ENCODE peak calls at places on chromosome 7, in ten cellular contexts. One of them, this sample, is unnamed.

GRCh38 chr7:124701955-124702354 is 63.6 kb downstream of the GPR37 start:
- DNase-seq in D341Med: no peak
- DNase-seq in NCI-H2171 treated with DMSO at 0.1 percent for 48 hours: no peak
- DNase-seq in cardiac fibroblast: no peak
- DNase-seq in activated T-cell treated with anti-CD3 and anti-CD28 coated beads for 4 hours: no peak
- DNase-seq in RPMI7951: peak
- DNase-seq in stimulated activated CD4-positive, alpha-beta T cell treated with anti-CD3 and anti-CD28 coated beads, Interleukin-4, amount 100 ng/mL, for 48 hours: no peak
- DNase-seq in T47D: no peak
- DNase-seq in HCT116: no peak
- DNase-seq in fibroblast of mammary gland: no peak
- DNase-seq in this sample: no peak

GRCh38 chr7:73369009-73369408 is 41.0 kb downstream of the FKBP6 start:
- DNase-seq in stimulated activated CD4-positive, alpha-beta T cell treated with anti-CD3 and anti-CD28 coated beads, Interleukin-4, amount 100 ng/mL, for 48 hours: no peak
- DNase-seq in HCT116: no peak
- DNase-seq in D341Med: no peak
- DNase-seq in T47D: no peak
- DNase-seq in NCI-H2171 treated with DMSO at 0.1 percent for 48 hours: no peak
- DNase-seq in activated T-cell treated with anti-CD3 and anti-CD28 coated beads for 4 hours: no peak
- DNase-seq in RPMI7951: no peak
- DNase-seq in fibroblast of mammary gland: no peak
- DNase-seq in cardiac fibroblast: no peak
- DNase-seq in this sample: no peak

GRCh38 chr7:47743898-47744612 is 162.1 kb upstream of the TNS3 start:
- DNase-seq in T47D: no peak
- DNase-seq in NCI-H2171 treated with DMSO at 0.1 percent for 48 hours: peak
- DNase-seq in stimulated activated CD4-positive, alpha-beta T cell treated with anti-CD3 and anti-CD28 coated beads, Interleukin-4, amount 100 ng/mL, for 48 hours: no peak
- DNase-seq in D341Med: no peak
- DNase-seq in cardiac fibroblast: peak
- DNase-seq in HCT116: no peak
- DNase-seq in activated T-cell treated with anti-CD3 and anti-CD28 coated beads for 4 hours: no peak
- DNase-seq in fibroblast of mammary gland: no peak
- DNase-seq in RPMI7951: no peak
- DNase-seq in this sample: no peak

GRCh38 chr7:14720792-14721191 is 181.8 kb downstream of the DGKB start:
- DNase-seq in activated T-cell treated with anti-CD3 and anti-CD28 coated beads for 4 hours: no peak
- DNase-seq in RPMI7951: no peak
- DNase-seq in HCT116: no peak
- DNase-seq in T47D: no peak
- DNase-seq in cardiac fibroblast: no peak
- DNase-seq in NCI-H2171 treated with DMSO at 0.1 percent for 48 hours: no peak
- DNase-seq in fibroblast of mammary gland: peak
- DNase-seq in stimulated activated CD4-positive, alpha-beta T cell treated with anti-CD3 and anti-CD28 coated beads, Interleukin-4, amount 100 ng/mL, for 48 hours: no peak
- DNase-seq in D341Med: no peak
- DNase-seq in this sample: no peak

GRCh38 chr7:106865130-106866115 is at the start of gene PIK3CG:
- DNase-seq in T47D: no peak
- DNase-seq in stimulated activated CD4-positive, alpha-beta T cell treated with anti-CD3 and anti-CD28 coated beads, Interleukin-4, amount 100 ng/mL, for 48 hours: no peak
- DNase-seq in activated T-cell treated with anti-CD3 and anti-CD28 coated beads for 4 hours: no peak
- DNase-seq in HCT116: no peak
- DNase-seq in fibroblast of mammary gland: no peak
- DNase-seq in RPMI7951: peak
- DNase-seq in cardiac fibroblast: no peak
- DNase-seq in NCI-H2171 treated with DMSO at 0.1 percent for 48 hours: no peak
- DNase-seq in D341Med: no peak
- DNase-seq in this sample: peak

GRCh38 chr7:43616977-43617376 is 34.1 kb downstream of the STK17A start:
- DNase-seq in fibroblast of mammary gland: no peak
- DNase-seq in RPMI7951: no peak
- DNase-seq in D341Med: no peak
- DNase-seq in cardiac fibroblast: no peak
- DNase-seq in activated T-cell treated with anti-CD3 and anti-CD28 coated beads for 4 hours: no peak
- DNase-seq in HCT116: no peak
- DNase-seq in stimulated activated CD4-positive, alpha-beta T cell treated with anti-CD3 and anti-CD28 coated beads, Interleukin-4, amount 100 ng/mL, for 48 hours: no peak
- DNase-seq in T47D: no peak
- DNase-seq in NCI-H2171 treated with DMSO at 0.1 percent for 48 hours: no peak
- DNase-seq in this sample: no peak

GRCh38 chr7:6705959-6706665 is 635 bp downstream of the ZNF12 start:
- DNase-seq in NCI-H2171 treated with DMSO at 0.1 percent for 48 hours: no peak
- DNase-seq in fibroblast of mammary gland: peak
- DNase-seq in HCT116: no peak
- DNase-seq in RPMI7951: peak
- DNase-seq in T47D: peak
- DNase-seq in activated T-cell treated with anti-CD3 and anti-CD28 coated beads for 4 hours: peak
- DNase-seq in cardiac fibroblast: peak
- DNase-seq in D341Med: no peak
- DNase-seq in stimulated activated CD4-positive, alpha-beta T cell treated with anti-CD3 and anti-CD28 coated beads, Interleukin-4, amount 100 ng/mL, for 48 hours: peak
- DNase-seq in this sample: no peak

GRCh38 chr7:99665312-99665759 is 14.5 kb downstream of the CYP3A5 start:
- DNase-seq in HCT116: no peak
- DNase-seq in activated T-cell treated with anti-CD3 and anti-CD28 coated beads for 4 hours: no peak
- DNase-seq in RPMI7951: no peak
- DNase-seq in NCI-H2171 treated with DMSO at 0.1 percent for 48 hours: no peak
- DNase-seq in T47D: no peak
- DNase-seq in stimulated activated CD4-positive, alpha-beta T cell treated with anti-CD3 and anti-CD28 coated beads, Interleukin-4, amount 100 ng/mL, for 48 hours: no peak
- DNase-seq in D341Med: no peak
- DNase-seq in fibroblast of mammary gland: no peak
- DNase-seq in cardiac fibroblast: no peak
- DNase-seq in this sample: no peak

GRCh38 chr7:94970085-94970576 is 62.7 kb downstream of the PPP1R9A start:
- DNase-seq in RPMI7951: no peak
- DNase-seq in cardiac fibroblast: no peak
- DNase-seq in HCT116: no peak
- DNase-seq in activated T-cell treated with anti-CD3 and anti-CD28 coated beads for 4 hours: no peak
- DNase-seq in stimulated activated CD4-positive, alpha-beta T cell treated with anti-CD3 and anti-CD28 coated beads, Interleukin-4, amount 100 ng/mL, for 48 hours: no peak
- DNase-seq in D341Med: no peak
- DNase-seq in T47D: no peak
- DNase-seq in NCI-H2171 treated with DMSO at 0.1 percent for 48 hours: no peak
- DNase-seq in fibroblast of mammary gland: no peak
- DNase-seq in this sample: no peak

GRCh38 chr7:30148951-30149459 is 14.2 kb downstream of the MTURN start:
- DNase-seq in stimulated activated CD4-positive, alpha-beta T cell treated with anti-CD3 and anti-CD28 coated beads, Interleukin-4, amount 100 ng/mL, for 48 hours: no peak
- DNase-seq in cardiac fibroblast: no peak
- DNase-seq in HCT116: no peak
- DNase-seq in fibroblast of mammary gland: no peak
- DNase-seq in activated T-cell treated with anti-CD3 and anti-CD28 coated beads for 4 hours: no peak
- DNase-seq in RPMI7951: no peak
- DNase-seq in D341Med: no peak
- DNase-seq in NCI-H2171 treated with DMSO at 0.1 percent for 48 hours: no peak
- DNase-seq in T47D: peak
- DNase-seq in this sample: peak

GRCh38 chr7:134422646-134423045 is 36.3 kb downstream of the AKR1B1 start:
- DNase-seq in HCT116: no peak
- DNase-seq in NCI-H2171 treated with DMSO at 0.1 percent for 48 hours: no peak
- DNase-seq in T47D: no peak
- DNase-seq in activated T-cell treated with anti-CD3 and anti-CD28 coated beads for 4 hours: no peak
- DNase-seq in fibroblast of mammary gland: no peak
- DNase-seq in RPMI7951: no peak
- DNase-seq in D341Med: no peak
- DNase-seq in stimulated activated CD4-positive, alpha-beta T cell treated with anti-CD3 and anti-CD28 coated beads, Interleukin-4, amount 100 ng/mL, for 48 hours: no peak
- DNase-seq in cardiac fibroblast: no peak
- DNase-seq in this sample: no peak

GRCh38 chr7:115005241-115005640 is 83.3 kb downstream of the MDFIC start:
- DNase-seq in T47D: no peak
- DNase-seq in HCT116: no peak
- DNase-seq in stimulated activated CD4-positive, alpha-beta T cell treated with anti-CD3 and anti-CD28 coated beads, Interleukin-4, amount 100 ng/mL, for 48 hours: no peak
- DNase-seq in activated T-cell treated with anti-CD3 and anti-CD28 coated beads for 4 hours: no peak
- DNase-seq in D341Med: no peak
- DNase-seq in RPMI7951: no peak
- DNase-seq in NCI-H2171 treated with DMSO at 0.1 percent for 48 hours: no peak
- DNase-seq in cardiac fibroblast: no peak
- DNase-seq in fibroblast of mammary gland: no peak
- DNase-seq in this sample: no peak

GRCh38 chr7:94348142-94348541 is 46.6 kb upstream of the COL1A2 start:
- DNase-seq in cardiac fibroblast: peak
- DNase-seq in HCT116: no peak
- DNase-seq in NCI-H2171 treated with DMSO at 0.1 percent for 48 hours: no peak
- DNase-seq in D341Med: no peak
- DNase-seq in RPMI7951: peak
- DNase-seq in stimulated activated CD4-positive, alpha-beta T cell treated with anti-CD3 and anti-CD28 coated beads, Interleukin-4, amount 100 ng/mL, for 48 hours: no peak
- DNase-seq in T47D: no peak
- DNase-seq in activated T-cell treated with anti-CD3 and anti-CD28 coated beads for 4 hours: no peak
- DNase-seq in fibroblast of mammary gland: peak
- DNase-seq in this sample: no peak

GRCh38 chr7:28410628-28411578 is 1.4 kb upstream of the CREB5 start:
- DNase-seq in fibroblast of mammary gland: peak
- DNase-seq in RPMI7951: peak
- DNase-seq in NCI-H2171 treated with DMSO at 0.1 percent for 48 hours: no peak
- DNase-seq in stimulated activated CD4-positive, alpha-beta T cell treated with anti-CD3 and anti-CD28 coated beads, Interleukin-4, amount 100 ng/mL, for 48 hours: no peak
- DNase-seq in D341Med: no peak
- DNase-seq in cardiac fibroblast: peak
- DNase-seq in activated T-cell treated with anti-CD3 and anti-CD28 coated beads for 4 hours: no peak
- DNase-seq in HCT116: no peak
- DNase-seq in T47D: no peak
- DNase-seq in this sample: no peak

GRCh38 chr7:117164578-117164977 is 158.3 kb downstream of the WNT2 start:
- DNase-seq in stimulated activated CD4-positive, alpha-beta T cell treated with anti-CD3 and anti-CD28 coated beads, Interleukin-4, amount 100 ng/mL, for 48 hours: no peak
- DNase-seq in HCT116: no peak
- DNase-seq in activated T-cell treated with anti-CD3 and anti-CD28 coated beads for 4 hours: no peak
- DNase-seq in D341Med: no peak
- DNase-seq in NCI-H2171 treated with DMSO at 0.1 percent for 48 hours: no peak
- DNase-seq in cardiac fibroblast: peak
- DNase-seq in fibroblast of mammary gland: peak
- DNase-seq in T47D: no peak
- DNase-seq in RPMI7951: peak
- DNase-seq in this sample: no peak

GRCh38 chr7:116799912-116800311 is 62.5 kb upstream of the CAPZA2 start:
- DNase-seq in stimulated activated CD4-positive, alpha-beta T cell treated with anti-CD3 and anti-CD28 coated beads, Interleukin-4, amount 100 ng/mL, for 48 hours: no peak
- DNase-seq in T47D: no peak
- DNase-seq in D341Med: no peak
- DNase-seq in activated T-cell treated with anti-CD3 and anti-CD28 coated beads for 4 hours: no peak
- DNase-seq in HCT116: no peak
- DNase-seq in RPMI7951: no peak
- DNase-seq in cardiac fibroblast: peak
- DNase-seq in NCI-H2171 treated with DMSO at 0.1 percent for 48 hours: no peak
- DNase-seq in fibroblast of mammary gland: peak
- DNase-seq in this sample: no peak

GRCh38 chr7:13988765-13989137 is 715 bp downstream of the ETV1 start:
- DNase-seq in stimulated activated CD4-positive, alpha-beta T cell treated with anti-CD3 and anti-CD28 coated beads, Interleukin-4, amount 100 ng/mL, for 48 hours: no peak
- DNase-seq in fibroblast of mammary gland: peak
- DNase-seq in D341Med: no peak
- DNase-seq in NCI-H2171 treated with DMSO at 0.1 percent for 48 hours: no peak
- DNase-seq in RPMI7951: peak
- DNase-seq in HCT116: no peak
- DNase-seq in activated T-cell treated with anti-CD3 and anti-CD28 coated beads for 4 hours: no peak
- DNase-seq in cardiac fibroblast: peak
- DNase-seq in T47D: no peak
- DNase-seq in this sample: no peak

GRCh38 chr7:80218723-80219122 is 84.1 kb downstream of the GNAI1 start:
- DNase-seq in T47D: no peak
- DNase-seq in D341Med: no peak
- DNase-seq in fibroblast of mammary gland: peak
- DNase-seq in RPMI7951: peak
- DNase-seq in stimulated activated CD4-positive, alpha-beta T cell treated with anti-CD3 and anti-CD28 coated beads, Interleukin-4, amount 100 ng/mL, for 48 hours: no peak
- DNase-seq in HCT116: peak
- DNase-seq in NCI-H2171 treated with DMSO at 0.1 percent for 48 hours: no peak
- DNase-seq in activated T-cell treated with anti-CD3 and anti-CD28 coated beads for 4 hours: no peak
- DNase-seq in cardiac fibroblast: peak
- DNase-seq in this sample: no peak

GRCh38 chr7:26307226-26307625 is 15.6 kb downstream of the SNX10 start:
- DNase-seq in cardiac fibroblast: peak
- DNase-seq in HCT116: no peak
- DNase-seq in D341Med: no peak
- DNase-seq in fibroblast of mammary gland: peak
- DNase-seq in NCI-H2171 treated with DMSO at 0.1 percent for 48 hours: no peak
- DNase-seq in T47D: no peak
- DNase-seq in RPMI7951: peak
- DNase-seq in activated T-cell treated with anti-CD3 and anti-CD28 coated beads for 4 hours: no peak
- DNase-seq in stimulated activated CD4-positive, alpha-beta T cell treated with anti-CD3 and anti-CD28 coated beads, Interleukin-4, amount 100 ng/mL, for 48 hours: no peak
- DNase-seq in this sample: no peak

GRCh38 chr7:92415225-92415624 is 32.1 kb upstream of the GATAD1 start:
- DNase-seq in cardiac fibroblast: no peak
- DNase-seq in D341Med: no peak
- DNase-seq in stimulated activated CD4-positive, alpha-beta T cell treated with anti-CD3 and anti-CD28 coated beads, Interleukin-4, amount 100 ng/mL, for 48 hours: no peak
- DNase-seq in T47D: no peak
- DNase-seq in activated T-cell treated with anti-CD3 and anti-CD28 coated beads for 4 hours: no peak
- DNase-seq in RPMI7951: no peak
- DNase-seq in fibroblast of mammary gland: no peak
- DNase-seq in NCI-H2171 treated with DMSO at 0.1 percent for 48 hours: no peak
- DNase-seq in HCT116: no peak
- DNase-seq in this sample: no peak

GRCh38 chr7:50182734-50183133 is 89.7 kb upstream of the ZPBP start:
- DNase-seq in activated T-cell treated with anti-CD3 and anti-CD28 coated beads for 4 hours: no peak
- DNase-seq in T47D: no peak
- DNase-seq in HCT116: no peak
- DNase-seq in NCI-H2171 treated with DMSO at 0.1 percent for 48 hours: no peak
- DNase-seq in stimulated activated CD4-positive, alpha-beta T cell treated with anti-CD3 and anti-CD28 coated beads, Interleukin-4, amount 100 ng/mL, for 48 hours: no peak
- DNase-seq in RPMI7951: no peak
- DNase-seq in cardiac fibroblast: no peak
- DNase-seq in D341Med: no peak
- DNase-seq in fibroblast of mammary gland: no peak
- DNase-seq in this sample: peak

GRCh38 chr7:103705542-103705941 is 259.5 kb upstream of the SLC26A5 start:
- DNase-seq in T47D: no peak
- DNase-seq in fibroblast of mammary gland: no peak
- DNase-seq in HCT116: no peak
- DNase-seq in RPMI7951: no peak
- DNase-seq in stimulated activated CD4-positive, alpha-beta T cell treated with anti-CD3 and anti-CD28 coated beads, Interleukin-4, amount 100 ng/mL, for 48 hours: no peak
- DNase-seq in activated T-cell treated with anti-CD3 and anti-CD28 coated beads for 4 hours: no peak
- DNase-seq in D341Med: no peak
- DNase-seq in NCI-H2171 treated with DMSO at 0.1 percent for 48 hours: no peak
- DNase-seq in cardiac fibroblast: no peak
- DNase-seq in this sample: no peak

GRCh38 chr7:69781412-69781846 is 183.2 kb downstream of the AUTS2 start:
- DNase-seq in fibroblast of mammary gland: peak
- DNase-seq in HCT116: no peak
- DNase-seq in activated T-cell treated with anti-CD3 and anti-CD28 coated beads for 4 hours: no peak
- DNase-seq in T47D: peak
- DNase-seq in RPMI7951: no peak
- DNase-seq in D341Med: no peak
- DNase-seq in cardiac fibroblast: no peak
- DNase-seq in stimulated activated CD4-positive, alpha-beta T cell treated with anti-CD3 and anti-CD28 coated beads, Interleukin-4, amount 100 ng/mL, for 48 hours: no peak
- DNase-seq in NCI-H2171 treated with DMSO at 0.1 percent for 48 hours: no peak
- DNase-seq in this sample: no peak

GRCh38 chr7:79624336-79624735 is 170.9 kb upstream of the MAGI2 start:
- DNase-seq in NCI-H2171 treated with DMSO at 0.1 percent for 48 hours: no peak
- DNase-seq in activated T-cell treated with anti-CD3 and anti-CD28 coated beads for 4 hours: no peak
- DNase-seq in cardiac fibroblast: no peak
- DNase-seq in RPMI7951: no peak
- DNase-seq in fibroblast of mammary gland: no peak
- DNase-seq in T47D: no peak
- DNase-seq in D341Med: no peak
- DNase-seq in stimulated activated CD4-positive, alpha-beta T cell treated with anti-CD3 and anti-CD28 coated beads, Interleukin-4, amount 100 ng/mL, for 48 hours: no peak
- DNase-seq in HCT116: no peak
- DNase-seq in this sample: no peak

GRCh38 chr7:73557108-73557396 is 438 bp downstream of the BCL7B start:
- DNase-seq in NCI-H2171 treated with DMSO at 0.1 percent for 48 hours: peak
- DNase-seq in D341Med: peak
- DNase-seq in stimulated activated CD4-positive, alpha-beta T cell treated with anti-CD3 and anti-CD28 coated beads, Interleukin-4, amount 100 ng/mL, for 48 hours: peak
- DNase-seq in fibroblast of mammary gland: peak
- DNase-seq in activated T-cell treated with anti-CD3 and anti-CD28 coated beads for 4 hours: peak
- DNase-seq in cardiac fibroblast: peak
- DNase-seq in HCT116: peak
- DNase-seq in RPMI7951: peak
- DNase-seq in T47D: peak
- DNase-seq in this sample: peak